ENCODE peak calls at places on chromosomes 7 and 10, in eight cellular contexts. One of them, this sample, is unnamed.

GRCh38 chr7:37028909-37029440 is 304.7 kb upstream of the AOAH start:
- DNase-seq in activated T-cell treated with anti-CD3 and anti-CD28 coated beads, Interleukin-2, amount 50 U/mL, for 48 hours: peak; percentile 49
- DNase-seq in neural crest cell: no peak
- DNase-seq in left ventricle myocardium inferior: no peak
- DNase-seq in fibroblast of the aortic adventitia: no peak
- DNase-seq in T-cell: no peak
- DNase-seq in NCI-H1105 treated with DMSO at 0.1 percent for 48 hours: no peak
- DNase-seq in stimulated activated CD8-positive, alpha-beta memory T cell treated with anti-CD3 and anti-CD28 coated beads, Interleukin-2, amount 100 ng/mL, for 48 hours: peak; percentile 7
- DNase-seq in this sample: no peak

GRCh38 chr10:45181483-45181882 is 133.9 kb downstream of the OR13A1 start:
- DNase-seq in T-cell: no peak
- DNase-seq in stimulated activated CD8-positive, alpha-beta memory T cell treated with anti-CD3 and anti-CD28 coated beads, Interleukin-2, amount 100 ng/mL, for 48 hours: no peak
- DNase-seq in activated T-cell treated with anti-CD3 and anti-CD28 coated beads, Interleukin-2, amount 50 U/mL, for 48 hours: no peak
- DNase-seq in NCI-H1105 treated with DMSO at 0.1 percent for 48 hours: no peak
- DNase-seq in neural crest cell: no peak
- DNase-seq in left ventricle myocardium inferior: no peak
- DNase-seq in fibroblast of the aortic adventitia: peak; percentile 84
- DNase-seq in this sample: no peak

GRCh38 chr7:31418928-31419327 is 78.4 kb upstream of the NEUROD6 start:
- DNase-seq in NCI-H1105 treated with DMSO at 0.1 percent for 48 hours: no peak
- DNase-seq in activated T-cell treated with anti-CD3 and anti-CD28 coated beads, Interleukin-2, amount 50 U/mL, for 48 hours: no peak
- DNase-seq in stimulated activated CD8-positive, alpha-beta memory T cell treated with anti-CD3 and anti-CD28 coated beads, Interleukin-2, amount 100 ng/mL, for 48 hours: no peak
- DNase-seq in neural crest cell: no peak
- DNase-seq in left ventricle myocardium inferior: no peak
- DNase-seq in fibroblast of the aortic adventitia: no peak
- DNase-seq in T-cell: no peak
- DNase-seq in this sample: no peak

GRCh38 chr10:77029684-77030407 is 607.8 kb downstream of the KCNMA1 start:
- DNase-seq in activated T-cell treated with anti-CD3 and anti-CD28 coated beads, Interleukin-2, amount 50 U/mL, for 48 hours: no peak
- DNase-seq in neural crest cell: no peak
- DNase-seq in left ventricle myocardium inferior: no peak
- DNase-seq in NCI-H1105 treated with DMSO at 0.1 percent for 48 hours: no peak
- DNase-seq in fibroblast of the aortic adventitia: no peak
- DNase-seq in T-cell: no peak
- DNase-seq in stimulated activated CD8-positive, alpha-beta memory T cell treated with anti-CD3 and anti-CD28 coated beads, Interleukin-2, amount 100 ng/mL, for 48 hours: no peak
- DNase-seq in this sample: no peak

GRCh38 chr7:105849122-105849855 is 27.1 kb downstream of the ATXN7L1 start:
- DNase-seq in activated T-cell treated with anti-CD3 and anti-CD28 coated beads, Interleukin-2, amount 50 U/mL, for 48 hours: peak; percentile 76
- DNase-seq in T-cell: peak; percentile 36
- DNase-seq in neural crest cell: no peak
- DNase-seq in fibroblast of the aortic adventitia: no peak
- DNase-seq in left ventricle myocardium inferior: no peak
- DNase-seq in NCI-H1105 treated with DMSO at 0.1 percent for 48 hours: no peak
- DNase-seq in stimulated activated CD8-positive, alpha-beta memory T cell treated with anti-CD3 and anti-CD28 coated beads, Interleukin-2, amount 100 ng/mL, for 48 hours: peak; percentile 53
- DNase-seq in this sample: no peak

GRCh38 chr10:127525686-127526085 is 23.4 kb upstream of the NPS start:
- DNase-seq in activated T-cell treated with anti-CD3 and anti-CD28 coated beads, Interleukin-2, amount 50 U/mL, for 48 hours: no peak
- DNase-seq in stimulated activated CD8-positive, alpha-beta memory T cell treated with anti-CD3 and anti-CD28 coated beads, Interleukin-2, amount 100 ng/mL, for 48 hours: no peak
- DNase-seq in fibroblast of the aortic adventitia: no peak
- DNase-seq in NCI-H1105 treated with DMSO at 0.1 percent for 48 hours: no peak
- DNase-seq in neural crest cell: no peak
- DNase-seq in T-cell: no peak
- DNase-seq in left ventricle myocardium inferior: no peak
- DNase-seq in this sample: no peak

GRCh38 chr10:123751340-123751739 is 85.2 kb downstream of the GPR26 start:
- DNase-seq in left ventricle myocardium inferior: no peak
- DNase-seq in fibroblast of the aortic adventitia: no peak
- DNase-seq in activated T-cell treated with anti-CD3 and anti-CD28 coated beads, Interleukin-2, amount 50 U/mL, for 48 hours: no peak
- DNase-seq in neural crest cell: no peak
- DNase-seq in stimulated activated CD8-positive, alpha-beta memory T cell treated with anti-CD3 and anti-CD28 coated beads, Interleukin-2, amount 100 ng/mL, for 48 hours: no peak
- DNase-seq in T-cell: no peak
- DNase-seq in NCI-H1105 treated with DMSO at 0.1 percent for 48 hours: no peak
- DNase-seq in this sample: no peak

GRCh38 chr10:125605167-125605566 is 77.8 kb downstream of the TEX36 start:
- DNase-seq in left ventricle myocardium inferior: no peak
- DNase-seq in neural crest cell: no peak
- DNase-seq in fibroblast of the aortic adventitia: peak; percentile 24
- DNase-seq in T-cell: no peak
- DNase-seq in stimulated activated CD8-positive, alpha-beta memory T cell treated with anti-CD3 and anti-CD28 coated beads, Interleukin-2, amount 100 ng/mL, for 48 hours: no peak
- DNase-seq in activated T-cell treated with anti-CD3 and anti-CD28 coated beads, Interleukin-2, amount 50 U/mL, for 48 hours: no peak
- DNase-seq in NCI-H1105 treated with DMSO at 0.1 percent for 48 hours: no peak
- DNase-seq in this sample: no peak

GRCh38 chr7:104643587-104644217 is 315.3 kb downstream of the LHFPL3 start:
- DNase-seq in left ventricle myocardium inferior: no peak
- DNase-seq in activated T-cell treated with anti-CD3 and anti-CD28 coated beads, Interleukin-2, amount 50 U/mL, for 48 hours: no peak
- DNase-seq in neural crest cell: peak; percentile 18
- DNase-seq in T-cell: no peak
- DNase-seq in fibroblast of the aortic adventitia: peak; percentile 37
- DNase-seq in stimulated activated CD8-positive, alpha-beta memory T cell treated with anti-CD3 and anti-CD28 coated beads, Interleukin-2, amount 100 ng/mL, for 48 hours: no peak
- DNase-seq in NCI-H1105 treated with DMSO at 0.1 percent for 48 hours: no peak
- DNase-seq in this sample: no peak

GRCh38 chr7:875051-875450 is 1.3 kb upstream of the GET4 start:
- DNase-seq in neural crest cell: no peak
- DNase-seq in stimulated activated CD8-positive, alpha-beta memory T cell treated with anti-CD3 and anti-CD28 coated beads, Interleukin-2, amount 100 ng/mL, for 48 hours: no peak
- DNase-seq in fibroblast of the aortic adventitia: no peak
- DNase-seq in activated T-cell treated with anti-CD3 and anti-CD28 coated beads, Interleukin-2, amount 50 U/mL, for 48 hours: no peak
- DNase-seq in left ventricle myocardium inferior: no peak
- DNase-seq in T-cell: no peak
- DNase-seq in NCI-H1105 treated with DMSO at 0.1 percent for 48 hours: peak; percentile 59
- DNase-seq in this sample: no peak

GRCh38 chr10:100286051-100287033 is at the start of gene BLOC1S2:
- DNase-seq in fibroblast of the aortic adventitia: peak; percentile 92
- DNase-seq in activated T-cell treated with anti-CD3 and anti-CD28 coated beads, Interleukin-2, amount 50 U/mL, for 48 hours: peak; percentile 92
- DNase-seq in neural crest cell: peak; percentile 86
- DNase-seq in left ventricle myocardium inferior: peak; percentile 88
- DNase-seq in stimulated activated CD8-positive, alpha-beta memory T cell treated with anti-CD3 and anti-CD28 coated beads, Interleukin-2, amount 100 ng/mL, for 48 hours: peak; percentile 83
- DNase-seq in T-cell: peak; percentile 69
- DNase-seq in NCI-H1105 treated with DMSO at 0.1 percent for 48 hours: peak; percentile 52
- DNase-seq in this sample: peak; percentile 82

GRCh38 chr10:129593953-129594352 is 126.9 kb downstream of the MGMT start:
- DNase-seq in stimulated activated CD8-positive, alpha-beta memory T cell treated with anti-CD3 and anti-CD28 coated beads, Interleukin-2, amount 100 ng/mL, for 48 hours: no peak
- DNase-seq in T-cell: no peak
- DNase-seq in fibroblast of the aortic adventitia: no peak
- DNase-seq in neural crest cell: no peak
- DNase-seq in activated T-cell treated with anti-CD3 and anti-CD28 coated beads, Interleukin-2, amount 50 U/mL, for 48 hours: no peak
- DNase-seq in NCI-H1105 treated with DMSO at 0.1 percent for 48 hours: no peak
- DNase-seq in left ventricle myocardium inferior: no peak
- DNase-seq in this sample: no peak

GRCh38 chr7:24978837-24979469 is 1.0 kb downstream of the OSBPL3 start:
- DNase-seq in NCI-H1105 treated with DMSO at 0.1 percent for 48 hours: no peak
- DNase-seq in T-cell: no peak
- DNase-seq in activated T-cell treated with anti-CD3 and anti-CD28 coated beads, Interleukin-2, amount 50 U/mL, for 48 hours: peak; percentile 44
- DNase-seq in fibroblast of the aortic adventitia: peak; percentile 61
- DNase-seq in left ventricle myocardium inferior: no peak
- DNase-seq in neural crest cell: peak; percentile 5
- DNase-seq in stimulated activated CD8-positive, alpha-beta memory T cell treated with anti-CD3 and anti-CD28 coated beads, Interleukin-2, amount 100 ng/mL, for 48 hours: no peak
- DNase-seq in this sample: no peak

GRCh38 chr7:90984692-90985091 is 279.5 kb upstream of the FZD1 start:
- DNase-seq in NCI-H1105 treated with DMSO at 0.1 percent for 48 hours: no peak
- DNase-seq in activated T-cell treated with anti-CD3 and anti-CD28 coated beads, Interleukin-2, amount 50 U/mL, for 48 hours: no peak
- DNase-seq in left ventricle myocardium inferior: no peak
- DNase-seq in T-cell: no peak
- DNase-seq in fibroblast of the aortic adventitia: no peak
- DNase-seq in stimulated activated CD8-positive, alpha-beta memory T cell treated with anti-CD3 and anti-CD28 coated beads, Interleukin-2, amount 100 ng/mL, for 48 hours: no peak
- DNase-seq in neural crest cell: no peak
- DNase-seq in this sample: no peak

GRCh38 chr7:116981887-116982430 is 28.7 kb downstream of the ST7 start:
- DNase-seq in activated T-cell treated with anti-CD3 and anti-CD28 coated beads, Interleukin-2, amount 50 U/mL, for 48 hours: no peak
- DNase-seq in left ventricle myocardium inferior: no peak
- DNase-seq in NCI-H1105 treated with DMSO at 0.1 percent for 48 hours: no peak
- DNase-seq in T-cell: no peak
- DNase-seq in stimulated activated CD8-positive, alpha-beta memory T cell treated with anti-CD3 and anti-CD28 coated beads, Interleukin-2, amount 100 ng/mL, for 48 hours: no peak
- DNase-seq in neural crest cell: no peak
- DNase-seq in fibroblast of the aortic adventitia: no peak
- DNase-seq in this sample: no peak

This sample was measured in substantia nigra.